ENCODE peak calls at places on chromosomes 3 and 15, in six cellular contexts. O is IMR-90, N is tibial artery, E is brain microvascular endothelial cell, Z is fibroblast of pulmonary artery, F is mucosa of descending colon. Q is an unnamed sample.

GRCh38 chr3:134682196-134682880 is 31.5 kb upstream of the KY start:
- DNase-seq in O (peak; percentile 64), N (no peak), E (peak; percentile 34), Z (no peak), F (no peak), Q (no peak)

GRCh38 chr3:195612075-195612800 is 28.5 kb upstream of the APOD start:
- DNase-seq in O (no peak), N (peak; percentile 64), E (no peak), Z (no peak), F (no peak), Q (no peak)

GRCh38 chr3:184372296-184372821 is 5.6 kb downstream of the THPO start:
- DNase-seq in O (no peak), N (no peak), E (no peak), Z (no peak), F (peak; percentile 29), Q (no peak)

GRCh38 chr15:49187537-49188245 is 17.6 kb downstream of the GALK2 start:
- DNase-seq in O (peak; percentile 76), N (no peak), E (peak; percentile 13), Z (peak; percentile 30), F (no peak), Q (peak; percentile 20)

GRCh38 chr3:59502806-59503205 is 453.0 kb upstream of the CFAP20DC start:
- DNase-seq in O (peak; percentile 95), N (no peak), E (peak; percentile 86), Z (peak; percentile 47), F (no peak), Q (peak; percentile 84)

GRCh38 chr3:195148553-195148952 is 122.4 kb downstream of the XXYLT1 start:
- DNase-seq in O (peak; percentile 21), N (no peak), E (no peak), Z (no peak), F (no peak), Q (no peak)

GRCh38 chr3:18579659-18580058 is 154.5 kb upstream of the SATB1 start:
- DNase-seq in O (no peak), N (no peak), E (no peak), Z (no peak), F (no peak), Q (no peak)

GRCh38 chr3:28940530-28940929 is 340.3 kb upstream of the RBMS3 start:
- DNase-seq in O (peak; percentile 92), N (peak; percentile 74), E (peak; percentile 80), Z (peak; percentile 90), F (no peak), Q (peak; percentile 97)

GRCh38 chr15:25694823-25695312 is 168.3 kb downstream of the ATP10A start:
- DNase-seq in O (no peak), N (peak; percentile 43), E (no peak), Z (no peak), F (no peak), Q (no peak)

GRCh38 chr15:69468241-69469121 is 15.9 kb downstream of the RPLP1 start:
- DNase-seq in O (peak; percentile 87), N (peak; percentile 47), E (peak; percentile 59), Z (peak; percentile 33), F (peak; percentile 66), Q (peak; percentile 80)

GRCh38 chr3:125437631-125438435 is 62.7 kb upstream of the ZNF148 start:
- DNase-seq in O (peak; percentile 39), N (no peak), E (peak; percentile 47), Z (peak; percentile 63), F (no peak), Q (peak; percentile 36)

GRCh38 chr3:196537319-196537984 is 22.3 kb upstream of the SMCO1 start:
- DNase-seq in O (peak; percentile 13), N (no peak), E (no peak), Z (no peak), F (no peak), Q (no peak)

GRCh38 chr3:41464401-41464800 is 265.1 kb downstream of the CTNNB1 start:
- DNase-seq in O (peak; percentile 5), N (no peak), E (peak; percentile 65), Z (peak; percentile 27), F (no peak), Q (no peak)

GRCh38 chr15:78938608-78939488 is 6.0 kb downstream of the CTSH start:
- DNase-seq in O (no peak), N (no peak), E (no peak), Z (no peak), F (no peak), Q (no peak)

GRCh38 chr15:70559223-70559823 is 204.0 kb downstream of the UACA start:
- DNase-seq in O (peak; percentile 44), N (peak; percentile 67), E (peak; percentile 21), Z (peak; percentile 53), F (peak; percentile 65), Q (peak; percentile 26)

GRCh38 chr3:23808525-23808924 is 2.8 kb downstream of the UBE2E1 start:
- DNase-seq in O (no peak), N (no peak), E (no peak), Z (no peak), F (no peak), Q (no peak)

GRCh38 chr3:57446318-57446841 is 97.8 kb downstream of the DNAH12 start:
- DNase-seq in O (no peak), N (no peak), E (peak; percentile 12), Z (peak; percentile 27), F (no peak), Q (peak; percentile 73)

GRCh38 chr3:139909836-139910235 is 25.1 kb upstream of the CLSTN2 start:
- DNase-seq in O (no peak), N (no peak), E (no peak), Z (no peak), F (no peak), Q (no peak)

GRCh38 chr15:83078712-83079111 is 11.7 kb upstream of the BTBD1 start:
- DNase-seq in O (no peak), N (no peak), E (no peak), Z (no peak), F (no peak), Q (no peak)

GRCh38 chr3:30934208-30934550 is 39.7 kb upstream of the GADL1 start:
- DNase-seq in O (peak; percentile 37), N (no peak), E (peak; percentile 49), Z (peak; percentile 81), F (no peak), Q (peak; percentile 66)

GRCh38 chr3:21979706-21980105 is 228.7 kb upstream of the ZNF385D start:
- DNase-seq in O (peak; percentile 60), N (no peak), E (peak; percentile 83), Z (peak; percentile 5), F (no peak), Q (peak; percentile 78)

GRCh38 chr15:35696767-35697231 is 150.8 kb upstream of the DPH6 start:
- DNase-seq in O (peak; percentile 93), N (no peak), E (peak; percentile 91), Z (peak; percentile 91), F (no peak), Q (peak; percentile 83)

GRCh38 chr3:149460123-149460522 is 14.4 kb upstream of the TM4SF4 start:
- DNase-seq in O (no peak), N (peak; percentile 87), E (no peak), Z (peak; percentile 47), F (no peak), Q (no peak)

GRCh38 chr3:116057403-116058006 is 387.8 kb downstream of the LSAMP start:
- DNase-seq in O (no peak), N (no peak), E (no peak), Z (no peak), F (no peak), Q (peak; percentile 71)

GRCh38 chr3:35946121-35946856 is 307.0 kb downstream of the ARPP21 start:
- DNase-seq in O (peak; percentile 28), N (no peak), E (no peak), Z (peak; percentile 69), F (no peak), Q (peak; percentile 62)

GRCh38 chr15:88981244-88982215 is 68.4 kb upstream of the MFGE8 start:
- DNase-seq in O (no peak), N (no peak), E (no peak), Z (no peak), F (no peak), Q (peak; percentile 37)

GRCh38 chr15:66827039-66827697 is 125.1 kb downstream of the SMAD6 start:
- DNase-seq in O (no peak), N (peak; percentile 9), E (no peak), Z (no peak), F (no peak), Q (no peak)

GRCh38 chr3:128416578-128417150 is 50.0 kb downstream of the DNAJB8 start:
- DNase-seq in O (peak; percentile 71), N (no peak), E (peak; percentile 89), Z (peak; percentile 38), F (no peak), Q (peak; percentile 93)

GRCh38 chr3:138332472-138333073 is 2.9 kb upstream of the NME9 start:
- DNase-seq in O (peak; percentile 57), N (no peak), E (peak; percentile 17), Z (peak; percentile 70), F (no peak), Q (peak; percentile 50)

GRCh38 chr15:58063612-58064011 is 1.9 kb downstream of the ALDH1A2 start:
- DNase-seq in O (no peak), N (no peak), E (no peak), Z (no peak), F (no peak), Q (no peak)
- H3K4me3 ChIP-seq in O (no peak overlapping the region), N (no peak overlapping the region), E (no peak overlapping the region), Z (peak overlapping the region; percentile 52), F (no peak overlapping the region), Q (no peak overlapping the region)

GRCh38 chr3:9792405-9793160 is at the start of the genes ARPC4 and TADA3:
- DNase-seq in O (peak; percentile 96), N (peak; percentile 96), E (peak; percentile 93), Z (peak; percentile 97), F (peak; percentile 96), Q (peak; percentile 98)
- TF ChIP-seq CTCF in O (no peak), N (peak; percentile 37), E (no peak), Z (no peak), F (no peak), Q (no peak)

DNA sequence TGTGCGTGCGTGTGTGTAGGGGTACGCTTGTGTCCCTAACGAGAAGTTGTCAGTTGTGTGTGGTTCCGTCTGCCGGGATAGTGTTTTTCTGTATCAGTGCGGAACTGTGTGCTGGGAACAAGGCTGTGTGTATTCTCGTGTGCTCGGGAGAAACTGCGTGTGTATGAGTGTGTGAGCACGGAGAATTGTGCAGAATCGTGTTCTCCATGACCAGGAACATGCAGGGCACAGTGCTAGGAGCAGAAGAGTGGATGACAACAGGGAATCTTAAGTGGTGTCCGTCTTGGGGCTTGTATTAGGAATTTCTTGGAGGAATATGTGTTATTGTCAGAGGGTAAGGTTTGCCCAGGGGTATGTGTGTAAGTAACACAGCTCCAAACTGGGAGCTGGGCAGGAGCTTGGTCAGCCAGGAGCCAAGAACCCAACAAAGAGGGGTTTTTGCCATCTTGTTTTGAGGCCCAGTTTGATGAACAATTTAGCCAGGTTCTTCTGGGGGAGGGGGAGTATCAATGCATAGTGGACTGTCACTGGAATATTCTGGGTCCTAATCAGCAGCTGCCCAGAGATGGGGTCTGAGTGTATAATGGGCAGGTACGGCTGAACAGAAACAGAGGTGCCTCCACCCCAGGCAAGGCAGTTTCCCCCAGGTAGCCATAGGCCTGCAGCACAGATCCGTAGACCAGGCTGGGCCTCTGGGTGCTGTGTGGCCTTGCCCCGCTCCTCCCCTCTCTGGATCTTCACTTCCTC is 2.2 kb downstream of the ISL2 start:
- DNase-seq in O (no peak), N (no peak), E (no peak), Z (no peak), F (no peak), Q (no peak)
- H3K4me3 ChIP-seq in O (peak overlapping the region; percentile 68), N (no peak overlapping the region), E (no peak overlapping the region), Z (no peak overlapping the region), F (no peak overlapping the region), Q (no peak overlapping the region)

DNA sequence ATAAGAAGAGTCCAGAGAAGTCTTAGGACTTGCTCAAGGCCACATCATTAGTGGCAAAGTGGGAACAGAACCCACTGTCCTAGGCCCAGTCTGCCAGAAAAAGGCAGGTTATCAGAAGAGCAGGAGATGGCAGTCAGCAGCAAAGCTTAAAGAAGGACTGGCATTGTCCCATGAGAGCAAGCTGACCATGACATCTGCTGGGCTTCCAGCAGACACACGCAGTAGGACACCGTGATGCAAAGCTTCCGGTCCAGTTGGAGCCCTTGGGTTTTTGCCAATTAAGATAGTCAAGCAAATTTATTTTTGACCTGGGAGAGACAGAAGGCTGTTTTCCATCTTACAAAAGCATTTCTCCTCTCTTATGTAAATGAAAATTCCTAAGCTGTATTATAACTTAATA is 42.1 kb downstream of the ZBTB38 start:
- DNase-seq in O (peak; percentile 83), N (no peak), E (peak; percentile 74), Z (peak; percentile 94), F (no peak), Q (peak; percentile 70)
- TF ChIP-seq CTCF in O (no peak), N (no peak), E (peak; percentile 3), Z (no peak), F (no peak), Q (no peak)

Q was measured in astrocyte of the spinal cord.